ENCODE peak calls at places on chromosome 20, in four cellular contexts. T is suprapubic skin, G is A549, L is esophagus squamous epithelium. C is an unnamed sample.

GRCh38 chr20:30486103-30486478 is 771.4 kb upstream of the DEFB115 start:
- DNase-seq in T (peak), G (no peak), L (no peak), C (no peak)

GRCh38 chr20:35312348-35312747 is 20.1 kb upstream of the FAM83C start:
- DNase-seq in T (no peak), G (peak), L (no peak), C (no peak)

GRCh38 chr20:23289249-23289648 is 61.3 kb upstream of the NXT1 start:
- DNase-seq in T (no peak), G (no peak), L (no peak), C (no peak)

GRCh38 chr20:24289737-24290481 is 179.5 kb upstream of the SYNDIG1 start:
- DNase-seq in T (no peak), G (no peak), L (no peak), C (no peak)

GRCh38 chr20:62735331-62735821 is 26.7 kb downstream of the NTSR1 start:
- DNase-seq in T (no peak), G (no peak), L (no peak), C (no peak)

GRCh38 chr20:38032585-38033329 is 499 bp downstream of the TTI1 start:
- DNase-seq in T (no peak), G (peak), L (no peak), C (no peak)

GRCh38 chr20:43448748-43449535 is 8.8 kb upstream of the SRSF6 start:
- DNase-seq in T (peak), G (peak), L (no peak), C (no peak)

GRCh38 chr20:14711681-14712080 is 374.3 kb upstream of the FLRT3 start:
- DNase-seq in T (no peak), G (no peak), L (no peak), C (no peak)

GRCh38 chr20:41249781-41250281 is 67.7 kb downstream of the ZHX3 start:
- DNase-seq in T (no peak), G (peak), L (no peak), C (no peak)

GRCh38 chr20:35273449-35274171 is 4.3 kb downstream of the MMP24OS start:
- DNase-seq in T (no peak), G (no peak), L (no peak), C (no peak)

GRCh38 chr20:9241232-9241692 is 172.4 kb downstream of the PLCB4 start:
- DNase-seq in T (no peak), G (peak), L (no peak), C (no peak)

GRCh38 chr20:43446361-43446879 is 11.3 kb upstream of the SRSF6 start:
- DNase-seq in T (peak), G (no peak), L (no peak), C (no peak)

DNA sequence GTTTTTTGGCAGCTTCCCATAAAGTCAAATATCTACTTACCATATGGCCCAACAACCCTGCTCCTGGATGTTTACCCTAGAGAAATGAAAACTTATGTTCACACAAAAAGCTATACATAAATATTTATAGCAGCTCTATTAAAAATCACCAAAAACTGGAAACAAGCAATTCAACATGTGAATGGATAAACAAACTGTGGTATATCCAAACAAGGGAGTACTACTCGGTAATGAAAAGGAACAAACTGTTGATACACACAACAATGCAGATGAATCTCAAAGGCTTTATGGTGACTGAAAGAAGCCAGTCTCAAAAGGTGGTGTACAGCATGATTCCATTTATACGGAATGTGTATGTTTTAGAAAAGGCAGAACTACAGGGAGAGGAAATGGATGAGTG is 48.4 kb downstream of the PREX1 start:
- DNase-seq in T (no peak), G (no peak), L (no peak), C (no peak)
- TF ChIP-seq POLR2A in T (no peak), G (no peak), L (no peak), C (no peak)

GRCh38 chr20:18496740-18497592 is at the start of gene RBBP9:
- DNase-seq in T (peak), G (peak), L (peak), C (peak)
- TF ChIP-seq POLR2A in T (no peak), G (peak), L (no peak), C (peak)

DNA sequence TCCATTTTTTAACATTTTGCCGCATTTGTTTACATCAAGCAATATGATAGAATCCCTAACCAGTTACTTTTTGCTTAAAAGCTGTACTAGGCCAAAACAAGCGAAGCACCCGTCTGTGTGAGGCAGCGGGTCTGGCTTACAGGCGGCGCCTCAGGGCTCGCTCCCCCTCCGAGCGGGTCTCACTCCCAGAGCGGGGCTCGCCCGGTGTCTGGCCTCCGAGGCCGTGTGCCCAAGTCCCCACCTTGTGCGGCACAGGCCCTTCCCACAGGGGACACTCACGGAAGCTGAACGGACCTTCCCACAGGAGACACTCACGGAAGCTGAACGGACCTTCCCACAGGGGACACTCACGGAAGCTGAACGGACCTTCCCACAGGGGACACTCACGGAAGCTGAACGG is 23.4 kb downstream of the ZBTB46 start:
- DNase-seq in T (no peak), G (no peak), L (no peak), C (no peak)
- TF ChIP-seq POLR2A in T (no peak), G (no peak), L (no peak), C (no peak)

DNA sequence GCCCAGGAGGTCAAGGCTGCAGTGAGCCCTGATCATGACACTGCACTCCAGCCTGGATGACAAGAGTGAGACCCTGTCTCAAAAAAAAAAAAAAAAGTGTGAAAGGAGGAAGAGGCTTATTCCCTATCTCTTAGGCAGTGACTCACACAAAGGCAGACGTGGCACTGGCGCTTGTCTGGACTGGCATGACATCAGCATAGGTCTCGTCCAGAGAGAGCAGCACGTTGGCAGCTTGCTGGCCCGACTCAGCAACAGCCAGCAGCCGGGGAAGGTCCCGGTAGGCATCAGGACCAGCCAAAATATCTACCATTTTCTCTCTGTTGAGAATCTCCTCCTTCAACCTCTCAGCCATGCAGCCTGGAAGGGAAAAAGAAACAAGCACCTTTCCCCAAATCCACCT is 14.1 kb downstream of the CDK5RAP1 start:
- DNase-seq in T (no peak), G (peak), L (no peak), C (no peak)
- TF ChIP-seq POLR2A in T (no peak), G (no peak), L (no peak), C (no peak)

GRCh38 chr20:45944151-45944964 is 9.9 kb downstream of the PCIF1 start:
- DNase-seq in T (no peak), G (peak), L (no peak), C (no peak)
- TF ChIP-seq POLR2A in T (no peak), G (no peak), L (no peak), C (no peak)

GRCh38 chr20:63746766-63747315 is 7.3 kb downstream of the SLC2A4RG start:
- DNase-seq in T (no peak), G (no peak), L (no peak), C (no peak)

GRCh38 chr20:63748356-63749270 is 9.0 kb downstream of the SLC2A4RG start:
- DNase-seq in T (no peak), G (no peak), L (no peak), C (no peak)

GRCh38 chr20:63745961-63746765 is 6.6 kb downstream of the SLC2A4RG start:
- DNase-seq in T (no peak), G (no peak), L (no peak), C (no peak)

GRCh38 chr20:63749597-63750508 is 10.3 kb downstream of the SLC2A4RG start:
- DNase-seq in T (no peak), G (no peak), L (no peak), C (no peak)

DNA sequence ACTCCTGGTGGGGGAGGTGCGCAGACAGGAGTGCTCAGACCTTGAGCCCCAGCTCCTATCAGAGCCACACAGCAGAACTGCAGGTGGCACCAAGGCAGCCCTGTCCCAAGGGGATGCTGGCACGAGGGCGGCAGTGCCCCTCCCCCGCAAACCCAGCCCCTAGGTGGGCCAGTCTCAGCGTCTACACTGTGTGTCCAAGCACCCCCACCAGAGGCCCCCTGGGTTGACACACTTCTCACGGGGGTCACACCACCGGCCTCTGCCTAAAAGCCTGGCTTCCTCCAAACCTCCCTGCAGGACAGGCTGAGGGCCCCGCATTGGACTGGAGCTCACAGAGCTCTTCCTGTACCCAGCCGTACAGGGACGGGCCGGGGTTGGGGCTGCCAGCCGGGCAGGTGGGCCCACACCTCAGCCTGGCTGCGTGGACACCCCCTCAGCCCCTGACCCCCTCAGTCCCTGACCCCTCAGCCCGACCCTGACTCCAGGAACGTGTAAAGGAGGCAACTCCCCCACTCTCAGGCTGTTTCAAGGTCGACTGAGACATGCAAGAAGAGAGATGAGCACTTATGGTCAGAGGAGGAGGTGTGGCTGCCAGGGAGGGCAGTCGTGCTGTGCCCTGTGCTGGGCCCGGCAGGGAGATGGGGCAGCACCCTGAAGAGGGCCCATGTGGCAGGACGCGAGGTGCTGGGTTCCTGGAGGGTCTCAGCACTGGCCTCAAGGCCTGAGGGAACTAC is 8.2 kb downstream of the SLC2A4RG start:
- DNase-seq in T (peak), G (no peak), L (no peak), C (no peak)
- TF ChIP-seq POLR2A in T (no peak), G (no peak), L (no peak), C (no peak)

GRCh38 chr20:49395183-49395582 is 87.3 kb downstream of the KCNB1 start:
- DNase-seq in T (no peak), G (no peak), L (no peak), C (no peak)
- TF ChIP-seq POLR2A in T (no peak), G (no peak), L (no peak), C (no peak)

GRCh38 chr20:18284805-18285533 is 3.4 kb upstream of the ZNF133 start:
- DNase-seq in T (no peak), G (peak), L (no peak), C (no peak)

GRCh38 chr20:18287546-18287914 is 797 bp upstream of the ZNF133 start:
- DNase-seq in T (no peak), G (no peak), L (no peak), C (no peak)

GRCh38 chr20:18288748-18289705 is 700 bp downstream of the ZNF133 start:
- DNase-seq in T (no peak), G (no peak), L (no peak), C (no peak)

GRCh38 chr20:18287915-18288747 is at the start of gene ZNF133:
- DNase-seq in T (peak), G (peak), L (peak), C (peak)
- TF ChIP-seq POLR2A in T (peak), G (peak), L (peak), C (peak)

C was measured in GM12892.